ENCODE peak calls at places on chromosomes 13 and 19, in four cellular contexts. V, O, X and N are unnamed samples.
A peak's percentile ranks its signal among the peaks of the same experiment; 100 is the strongest.

GRCh38 chr19:18478545-18479311 is 40.8 kb upstream of the ISYNA1 start:
- DNase-seq in V (peak; percentile 92), X (peak; percentile 83), O (peak; percentile 89), N (no peak)

GRCh38 chr19:47100290-47100689 is 13.3 kb downstream of the ZC3H4 start:
- DNase-seq in X (no peak), O (no peak), V (no peak), N (no peak)

GRCh38 chr13:107271226-107271625 is 703.3 kb upstream of the ARGLU1 start:
- DNase-seq in O (peak; percentile 88), X (no peak), V (peak; percentile 79), N (no peak)

GRCh38 chr19:11425719-11426457 is 6.8 kb upstream of the RGL3 start:
- DNase-seq in O (no peak), V (no peak), X (no peak), N (no peak)

GRCh38 chr13:31477961-31478360 is 261.4 kb upstream of the RXFP2 start:
- DNase-seq in V (peak; percentile 63), O (peak; percentile 65), X (no peak), N (no peak)

GRCh38 chr13:90926459-90926858 is 421.0 kb upstream of the MIR17HG start:
- DNase-seq in V (peak; percentile 42), O (no peak), X (no peak), N (no peak)

GRCh38 chr19:498977-499623 is 2.8 kb downstream of the MADCAM1 start:
- DNase-seq in X (no peak), V (no peak), O (no peak), N (no peak)

GRCh38 chr13:30026093-30026492 is 175.7 kb upstream of the UBL3 start:
- DNase-seq in O (peak; percentile 41), V (peak; percentile 12), X (no peak), N (no peak)

GRCh38 chr13:51643114-51643881 is 59.0 kb downstream of the WDFY2 start:
- DNase-seq in O (peak; percentile 83), X (peak; percentile 16), V (peak; percentile 85), N (no peak)

GRCh38 chr19:31180907-31181306 is 168.3 kb downstream of the TSHZ3 start:
- DNase-seq in X (no peak), O (no peak), V (no peak), N (no peak)

GRCh38 chr13:110170020-110170790 is 136.8 kb downstream of the COL4A1 start:
- DNase-seq in O (no peak), V (no peak), X (no peak), N (no peak)

GRCh38 chr13:25908390-25908789 is 143.4 kb downstream of the SHISA2 start:
- DNase-seq in V (no peak), O (no peak), X (no peak), N (no peak)

GRCh38 chr19:50358483-50359431 is 6.7 kb downstream of the NAPSA start:
- DNase-seq in X (no peak), O (peak; percentile 41), V (peak; percentile 69), N (peak; percentile 87)

GRCh38 chr19:40443930-40444180 is 280 bp downstream of the SERTAD3 start:
- DNase-seq in X (peak; percentile 73), O (peak; percentile 43), V (no peak), N (no peak)

GRCh38 chr13:20174656-20175405 is 14.0 kb upstream of the GJA3 start:
- DNase-seq in V (peak; percentile 94), X (peak; percentile 69), O (peak; percentile 86), N (no peak)

GRCh38 chr13:113802761-113803160 is 43.7 kb downstream of the TMEM255B start:
- DNase-seq in V (no peak), O (peak; percentile 31), X (no peak), N (peak; percentile 34)

GRCh38 chr13:20997301-20998061 is 63.9 kb downstream of the LATS2 start:
- DNase-seq in V (peak; percentile 96), X (no peak), O (peak; percentile 91), N (peak; percentile 36)

GRCh38 chr19:50803633-50804419 is 13.6 kb downstream of the ACP4 start:
- DNase-seq in O (peak; percentile 22), V (peak; percentile 21), X (no peak), N (no peak)

GRCh38 chr19:1067341-1068103 is 555 bp downstream of the ARHGAP45 start:
- DNase-seq in V (no peak), X (no peak), O (no peak), N (no peak)

GRCh38 chr13:27954406-27954851 is 14.7 kb downstream of the CDX2 start:
- DNase-seq in X (peak; percentile 21), V (peak; percentile 20), O (no peak), N (no peak)

GRCh38 chr19:3969435-3970312 is 1.2 kb downstream of the DAPK3 start:
- DNase-seq in X (peak; percentile 46), V (peak; percentile 85), O (peak; percentile 82), N (no peak)
- TF ChIP-seq CTCF in X (no peak), V (peak; percentile 24), O (peak; percentile 35), N (peak; percentile 66)

GRCh38 chr13:73765651-73766384 is 368.4 kb downstream of the KLF12 start:
- DNase-seq in V (peak; percentile 91), O (peak; percentile 97), X (no peak), N (peak; percentile 94)

GRCh38 chr13:73772449-73773186 is 361.6 kb downstream of the KLF12 start:
- DNase-seq in O (no peak), V (no peak), X (no peak), N (no peak)

GRCh38 chr13:73767191-73767741 is 366.9 kb downstream of the KLF12 start:
- DNase-seq in V (no peak), X (no peak), O (peak; percentile 54), N (no peak)

DNA sequence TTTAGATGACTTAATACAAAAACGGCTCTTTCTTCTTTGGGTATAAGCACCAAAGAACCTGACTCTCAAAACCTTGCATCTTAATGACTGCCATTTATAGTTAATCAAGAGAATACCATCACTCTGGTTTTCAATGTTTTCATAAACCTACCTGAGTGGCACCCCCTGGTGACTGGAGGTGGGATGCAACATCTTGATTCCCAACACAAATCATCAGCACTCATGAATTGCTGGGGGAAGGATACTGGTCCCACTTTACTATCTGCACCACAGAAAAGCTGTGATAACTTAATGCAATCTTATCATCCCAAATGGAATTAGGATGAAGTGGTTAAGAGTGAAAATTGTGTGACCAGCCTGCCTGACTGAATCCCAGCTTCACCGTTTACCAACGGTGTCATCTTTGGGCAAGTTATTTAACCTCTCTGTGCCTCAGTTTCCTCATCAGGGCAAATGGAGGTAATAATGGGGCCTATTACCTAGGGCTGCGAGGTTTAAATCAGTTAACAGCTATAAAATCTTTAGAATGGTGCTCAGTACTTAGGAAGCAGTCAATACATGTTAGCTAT is 366.4 kb downstream of the KLF12 start:
- DNase-seq in X (no peak), O (no peak), V (no peak), N (no peak)
- TF ChIP-seq CTCF in X (no peak), O (peak; percentile 60), V (peak; percentile 32), N (peak; percentile 75)

GRCh38 chr13:92972751-92973150 is 253.9 kb upstream of the GPC6 start:
- DNase-seq in V (no peak), X (no peak), O (no peak), N (no peak)

GRCh38 chr13:92966341-92966740 is 260.3 kb upstream of the GPC6 start:
- DNase-seq in X (no peak), O (no peak), V (no peak), N (no peak)

GRCh38 chr13:92966900-92967299 is 259.7 kb upstream of the GPC6 start:
- DNase-seq in O (no peak), X (no peak), V (no peak), N (no peak)

GRCh38 chr13:92963029-92963428 is 263.6 kb upstream of the GPC6 start:
- DNase-seq in V (peak; percentile 31), X (no peak), O (peak; percentile 5), N (no peak)

GRCh38 chr13:92967923-92968322 is 258.7 kb upstream of the GPC6 start:
- DNase-seq in X (no peak), O (peak; percentile 31), V (peak; percentile 22), N (no peak)
- TF ChIP-seq CTCF in X (peak; percentile 27), O (peak; percentile 37), V (no peak), N (peak; percentile 77)

GRCh38 chr19:28065026-28065425 is 1147.9 kb downstream of the UQCRFS1 start:
- DNase-seq in X (no peak), V (no peak), O (peak; percentile 1), N (no peak)

GRCh38 chr19:28066161-28066560 is 1146.8 kb downstream of the UQCRFS1 start:
- DNase-seq in V (no peak), O (no peak), X (no peak), N (no peak)

GRCh38 chr19:28063702-28064101 is 1149.2 kb downstream of the UQCRFS1 start:
- DNase-seq in O (no peak), V (no peak), X (no peak), N (no peak)

GRCh38 chr19:28066988-28067387 is 1146.0 kb downstream of the UQCRFS1 start:
- DNase-seq in O (no peak), V (no peak), X (no peak), N (no peak)

DNA sequence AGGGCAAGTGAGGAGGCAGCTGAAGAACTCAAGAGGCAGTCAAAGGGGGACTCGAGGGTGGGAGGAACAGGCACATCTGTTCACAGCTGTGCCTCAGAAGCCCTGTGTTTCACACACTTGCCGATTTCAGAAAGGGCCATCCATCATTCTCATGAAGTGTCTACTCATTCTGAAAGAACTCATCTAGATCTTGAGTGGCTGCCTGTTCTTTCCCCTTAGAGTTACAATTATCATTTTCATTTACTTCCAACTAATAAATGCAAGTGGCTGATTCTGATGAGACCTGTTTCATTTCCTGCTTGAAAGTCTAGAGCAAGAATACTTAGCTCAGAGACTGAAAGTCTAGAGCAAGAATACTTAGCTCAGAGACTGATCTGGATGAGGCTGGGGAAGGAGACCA is 1145.1 kb downstream of the UQCRFS1 start:
- DNase-seq in O (no peak), X (no peak), V (no peak), N (no peak)
- TF ChIP-seq CTCF in O (no peak), X (no peak), V (no peak), N (no peak)